ENCODE peak calls at places on chromosome 16, in eight cellular contexts. R is HL-60, W is fibroblast of lung, V is uterus, O is astrocyte of the spinal cord, Z is cardiac fibroblast, C is A549, L is tibial artery. I is an unnamed sample.

GRCh38 chr16:15856901-15857778 is at the start of gene MYH11:
- DNase-seq in L (peak; percentile 85), C (no peak), V (peak; percentile 81), R (peak; percentile 14), W (no peak), Z (no peak), O (no peak), I (no peak)

GRCh38 chr16:17515421-17516210 is 44.9 kb upstream of the XYLT1 start:
- DNase-seq in L (no peak), Z (peak; percentile 6), V (no peak), C (peak; percentile 20), O (peak; percentile 89), R (no peak), W (peak; percentile 52), I (no peak)

GRCh38 chr16:89958068-89958467 is 9.5 kb downstream of the DEF8 start:
- DNase-seq in L (no peak), Z (peak; percentile 24), O (peak; percentile 7), C (peak; percentile 66), W (peak; percentile 14), V (no peak), R (peak; percentile 34), I (no peak)

GRCh38 chr16:87918314-87918713 is 18.0 kb downstream of the CA5A start:
- DNase-seq in V (peak; percentile 35), Z (peak; percentile 8), C (no peak), L (peak; percentile 90), R (no peak), O (no peak), W (no peak), I (no peak)

GRCh38 chr16:50821586-50821985 is 79.7 kb downstream of the CYLD start:
- DNase-seq in L (no peak), O (no peak), R (no peak), C (peak; percentile 21), V (no peak), W (no peak), Z (no peak), I (no peak)

GRCh38 chr16:87201777-87202176 is 115.4 kb downstream of the C16orf95 start:
- DNase-seq in W (no peak), L (peak; percentile 63), C (no peak), Z (no peak), R (no peak), O (no peak), V (no peak), I (no peak)

GRCh38 chr16:88070341-88070740 is 119.1 kb downstream of the BANP start:
- DNase-seq in R (no peak), O (no peak), L (no peak), V (no peak), Z (no peak), C (no peak), W (no peak), I (no peak)

GRCh38 chr16:75226550-75227360 is 8.0 kb downstream of the CTRB1 start:
- DNase-seq in C (no peak), W (no peak), L (no peak), V (peak; percentile 15), Z (no peak), R (no peak), O (no peak), I (no peak)

GRCh38 chr16:68351991-68352431 is 41.2 kb downstream of the PRMT7 start:
- DNase-seq in L (no peak), O (no peak), W (no peak), V (no peak), C (no peak), R (no peak), Z (no peak), I (no peak)

GRCh38 chr16:72995151-72995881 is 52.6 kb downstream of the ZFHX3 start:
- DNase-seq in R (peak; percentile 34), C (peak; percentile 50), L (peak; percentile 60), O (no peak), V (no peak), Z (no peak), W (no peak), I (no peak)

GRCh38 chr16:2790631-2791030 is 3.3 kb upstream of the PRSS33 start:
- DNase-seq in W (no peak), C (no peak), V (no peak), L (no peak), O (no peak), Z (no peak), R (no peak), I (no peak)
- H3K4me3 ChIP-seq in W (no peak overlapping the region), C (no peak overlapping the region), V (no peak overlapping the region), L (no peak overlapping the region), O (no peak overlapping the region), Z (no peak overlapping the region), R (no peak overlapping the region), I (no peak overlapping the region)

DNA sequence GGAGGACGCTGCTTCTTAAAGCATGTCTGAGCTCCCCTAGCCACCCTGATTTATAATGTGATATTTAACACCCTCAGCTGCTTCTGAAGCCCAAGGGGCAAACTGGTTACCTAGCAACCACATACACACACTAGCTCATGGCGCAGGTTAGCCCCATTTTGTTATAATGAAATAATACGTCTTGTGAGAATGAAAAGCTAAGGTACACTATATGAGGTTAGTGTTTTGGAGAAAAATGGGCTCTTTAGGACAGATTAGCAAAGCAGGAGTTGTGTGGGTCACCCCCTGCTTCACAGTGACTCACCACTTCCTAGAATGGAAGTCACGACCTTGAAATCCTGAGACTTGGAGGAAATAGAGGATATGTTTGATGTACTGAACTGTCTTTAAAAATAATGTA is 404.8 kb upstream of the HSBP1 start:
- DNase-seq in W (peak; percentile 35), V (no peak), C (no peak), L (no peak), Z (peak; percentile 27), R (no peak), O (peak; percentile 49), I (no peak)
- TF ChIP-seq CTCF in W (no peak), V (no peak), C (no peak), L (no peak), Z (no peak), R (no peak), O (no peak), I (no peak)

GRCh38 chr16:23502466-23502865 is 7.8 kb downstream of the GGA2 start:
- DNase-seq in R (no peak), L (no peak), C (no peak), O (no peak), V (no peak), W (no peak), Z (no peak), I (no peak)

GRCh38 chr16:23500866-23501234 is 9.4 kb downstream of the GGA2 start:
- DNase-seq in O (no peak), R (no peak), Z (no peak), C (no peak), V (no peak), W (no peak), L (no peak), I (no peak)

GRCh38 chr16:23500212-23500865 is 10.0 kb downstream of the GGA2 start:
- DNase-seq in C (no peak), L (no peak), V (no peak), O (no peak), Z (no peak), R (no peak), W (no peak), I (no peak)

GRCh38 chr16:23499801-23500200 is 10.5 kb downstream of the GGA2 start:
- DNase-seq in C (no peak), W (no peak), O (no peak), L (no peak), V (no peak), R (no peak), Z (no peak), I (no peak)

DNA sequence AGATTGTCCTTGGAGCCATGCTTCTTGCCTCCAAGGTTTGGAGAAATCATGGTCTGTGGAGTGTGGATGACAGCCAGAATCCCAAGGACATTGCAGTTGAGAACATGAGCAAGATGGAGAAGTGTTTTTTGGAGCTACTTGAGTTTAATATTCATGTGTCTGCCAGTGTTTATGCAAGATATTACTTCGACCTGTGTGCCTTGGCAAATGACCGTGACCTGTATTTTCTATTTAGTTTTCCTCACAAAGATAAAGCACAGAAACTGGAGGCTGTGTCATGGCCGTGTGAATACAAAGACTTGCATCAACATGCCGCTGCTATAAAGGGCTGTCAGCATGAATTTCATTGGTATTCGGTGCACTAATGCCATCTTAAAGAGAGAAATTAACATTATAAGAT is 9.0 kb downstream of the GGA2 start:
- DNase-seq in C (no peak), Z (no peak), W (no peak), L (no peak), R (no peak), O (no peak), V (no peak), I (no peak)
- H3K4me3 ChIP-seq in C (no peak overlapping the region), Z (no peak overlapping the region), W (no peak overlapping the region), L (no peak overlapping the region), R (no peak overlapping the region), O (no peak overlapping the region), V (no peak overlapping the region), I (no peak overlapping the region)

GRCh38 chr16:85171809-85172464 is 59.7 kb upstream of the CIBAR2 start:
- DNase-seq in Z (peak; percentile 33), R (no peak), L (no peak), V (no peak), C (no peak), O (no peak), W (peak; percentile 39), I (no peak)

GRCh38 chr16:85173981-85174751 is 61.9 kb upstream of the CIBAR2 start:
- DNase-seq in C (peak; percentile 57), O (peak; percentile 63), V (no peak), R (no peak), W (peak; percentile 75), Z (peak; percentile 76), L (no peak), I (no peak)

GRCh38 chr16:85174871-85175723 is 62.8 kb upstream of the CIBAR2 start:
- DNase-seq in W (peak; percentile 20), V (no peak), R (no peak), L (no peak), C (no peak), O (no peak), Z (no peak), I (no peak)

GRCh38 chr16:85172465-85173071 is 60.3 kb upstream of the CIBAR2 start:
- DNase-seq in L (no peak), Z (no peak), R (peak; percentile 36), O (no peak), W (peak; percentile 49), V (no peak), C (peak; percentile 62), I (no peak)

DNA sequence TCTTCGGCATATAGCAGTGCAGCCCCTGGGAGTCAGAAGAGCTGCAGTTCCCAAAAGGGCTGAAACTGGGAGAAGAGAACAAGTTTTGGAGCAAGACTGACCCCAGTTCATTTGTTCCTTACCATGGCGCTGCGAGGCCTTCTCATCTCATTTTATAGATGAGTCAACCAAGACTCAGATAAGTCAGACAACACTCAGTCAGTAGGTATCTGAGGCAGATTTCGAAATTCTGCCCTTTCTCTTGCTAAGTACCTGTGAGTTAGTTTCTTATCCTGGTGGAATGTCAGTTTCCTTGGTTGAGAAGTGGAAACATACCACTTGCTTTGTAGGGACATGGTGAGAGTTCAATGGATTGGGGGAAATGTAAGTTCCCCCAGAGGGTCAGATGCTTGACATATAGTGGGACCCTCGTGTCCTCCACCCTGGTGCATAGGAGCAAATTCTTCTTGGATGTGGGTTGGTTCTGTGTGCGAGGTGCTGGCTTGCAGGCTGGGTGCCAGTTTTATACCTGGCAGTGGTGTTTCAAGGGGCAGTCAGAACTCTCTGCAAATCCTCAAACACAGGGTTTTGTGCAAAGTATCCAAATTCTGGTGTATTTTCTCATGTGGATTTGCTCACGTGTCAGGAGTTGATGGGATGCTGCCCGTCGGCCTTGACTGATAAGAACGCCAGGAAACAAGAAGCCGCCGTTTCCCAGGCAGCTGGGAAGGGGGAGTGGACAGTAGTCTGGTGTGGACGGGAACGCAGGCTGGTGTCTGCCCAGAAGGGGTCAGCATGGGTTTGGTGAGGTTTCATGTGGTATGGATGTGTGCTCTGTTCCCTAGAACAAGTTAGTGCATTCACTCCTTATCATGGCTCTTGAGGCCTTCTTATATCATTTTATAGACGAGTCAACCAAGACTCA is 61.1 kb upstream of the CIBAR2 start:
- DNase-seq in L (no peak), R (no peak), Z (peak; percentile 84), C (peak; percentile 67), V (no peak), W (peak; percentile 85), O (peak; percentile 74), I (no peak)
- TF ChIP-seq CTCF in L (no peak), R (no peak), Z (no peak), C (no peak), V (no peak), W (peak; percentile 46), O (peak; percentile 36), I (no peak)